ENCODE peak calls at places on chromosomes 7 and 10, in four cellular contexts. S is AG08395, J is anterior cingulate cortex, A is GM12891. T is an unnamed sample.

GRCh38 chr7:82469207-82469606 is 25.6 kb upstream of the CACNA2D1 start:
- DNase-seq in S (no peak), J (no peak), A (no peak), T (peak)

GRCh38 chr7:108097703-108098102 is 32.5 kb downstream of the LAMB4 start:
- DNase-seq in S (no peak), J (no peak), A (no peak), T (no peak)

GRCh38 chr10:67296926-67297325 is 371.1 kb downstream of the LRRTM3 start:
- DNase-seq in S (no peak), J (no peak), A (no peak), T (no peak)

GRCh38 chr7:151736403-151736909 is 140.5 kb downstream of the PRKAG2 start:
- DNase-seq in S (peak), J (no peak), A (no peak), T (no peak)

GRCh38 chr7:19762631-19763030 is 10.8 kb downstream of the TMEM196 start:
- DNase-seq in S (peak), J (no peak), A (no peak), T (no peak)

GRCh38 chr7:20190588-20190987 is 26.6 kb downstream of the MACC1 start:
- DNase-seq in S (no peak), J (no peak), A (no peak), T (no peak)

GRCh38 chr10:124991872-124992271 is 49.9 kb downstream of the ZRANB1 start:
- DNase-seq in S (no peak), J (no peak), A (no peak), T (no peak)

GRCh38 chr10:62382831-62383230 is 8.7 kb downstream of the ZNF365 start:
- DNase-seq in S (no peak), J (no peak), A (no peak), T (no peak)

GRCh38 chr7:130912910-130913720 is 179.1 kb upstream of the KLF14 start:
- DNase-seq in S (peak), J (peak), A (no peak), T (no peak)

GRCh38 chr10:93554760-93555432 is 11.6 kb upstream of the FFAR4 start:
- DNase-seq in S (peak), J (no peak), A (no peak), T (peak)

GRCh38 chr7:129805086-129805719 is 147.6 kb downstream of the UBE2H start:
- DNase-seq in S (no peak), J (no peak), A (no peak), T (no peak)

GRCh38 chr10:7234109-7234508 is 176.7 kb downstream of the SFMBT2 start:
- DNase-seq in S (no peak), J (no peak), A (no peak), T (no peak)